ENCODE peak calls at places on chromosomes 11 and 22, in six cellular contexts. One of them, this sample, is unnamed.

GRCh38 chr11:117985953-117986887 is at the start of gene IL10RA:
- DNase-seq in cardiac muscle cell: peak
- DNase-seq in AG04450: no peak
- DNase-seq in heart left ventricle: peak
- DNase-seq in brain microvascular endothelial cell: peak
- DNase-seq in tibial nerve: peak
- DNase-seq in this sample: peak

GRCh38 chr11:101555366-101555765 is 28.4 kb downstream of the TRPC6 start:
- DNase-seq in brain microvascular endothelial cell: peak
- DNase-seq in AG04450: no peak
- DNase-seq in tibial nerve: no peak
- DNase-seq in cardiac muscle cell: no peak
- DNase-seq in heart left ventricle: no peak
- DNase-seq in this sample: no peak

GRCh38 chr11:73521621-73522020 is 76.3 kb downstream of the FAM168A start:
- DNase-seq in tibial nerve: no peak
- DNase-seq in AG04450: no peak
- DNase-seq in cardiac muscle cell: no peak
- DNase-seq in brain microvascular endothelial cell: peak
- DNase-seq in heart left ventricle: no peak
- DNase-seq in this sample: no peak

GRCh38 chr22:30602049-30602448 is 4.9 kb upstream of the TCN2 start:
- DNase-seq in brain microvascular endothelial cell: peak
- DNase-seq in cardiac muscle cell: peak
- DNase-seq in heart left ventricle: no peak
- DNase-seq in AG04450: no peak
- DNase-seq in tibial nerve: no peak
- DNase-seq in this sample: no peak

GRCh38 chr11:21908211-21908610 is 284.7 kb upstream of the ANO5 start:
- DNase-seq in brain microvascular endothelial cell: no peak
- DNase-seq in tibial nerve: no peak
- DNase-seq in heart left ventricle: no peak
- DNase-seq in cardiac muscle cell: no peak
- DNase-seq in AG04450: no peak
- DNase-seq in this sample: no peak

GRCh38 chr11:114291381-114291780 is 4.8 kb upstream of the NNMT start:
- DNase-seq in AG04450: peak
- DNase-seq in cardiac muscle cell: no peak
- DNase-seq in heart left ventricle: no peak
- DNase-seq in tibial nerve: no peak
- DNase-seq in brain microvascular endothelial cell: peak
- DNase-seq in this sample: no peak

GRCh38 chr11:20097319-20098221 is 62.7 kb downstream of the DBX1 start:
- DNase-seq in cardiac muscle cell: no peak
- DNase-seq in heart left ventricle: no peak
- DNase-seq in AG04450: no peak
- DNase-seq in brain microvascular endothelial cell: peak
- DNase-seq in tibial nerve: no peak
- DNase-seq in this sample: no peak

GRCh38 chr22:35437038-35437437 is 37.1 kb downstream of the MCM5 start:
- DNase-seq in cardiac muscle cell: no peak
- DNase-seq in tibial nerve: no peak
- DNase-seq in AG04450: no peak
- DNase-seq in brain microvascular endothelial cell: no peak
- DNase-seq in heart left ventricle: no peak
- DNase-seq in this sample: no peak

GRCh38 chr11:68009391-68010000 is 631 bp upstream of the ALDH3B1 start:
- DNase-seq in heart left ventricle: no peak
- DNase-seq in cardiac muscle cell: no peak
- DNase-seq in brain microvascular endothelial cell: peak
- DNase-seq in tibial nerve: no peak
- DNase-seq in AG04450: no peak
- DNase-seq in this sample: no peak

GRCh38 chr11:6377902-6378694 is 12.2 kb upstream of the SMPD1 start:
- DNase-seq in AG04450: no peak
- DNase-seq in heart left ventricle: no peak
- DNase-seq in brain microvascular endothelial cell: no peak
- DNase-seq in cardiac muscle cell: no peak
- DNase-seq in tibial nerve: no peak
- DNase-seq in this sample: no peak

GRCh38 chr11:116842909-116843308 is 5.5 kb upstream of the APOA1 start:
- DNase-seq in heart left ventricle: no peak
- DNase-seq in cardiac muscle cell: no peak
- DNase-seq in tibial nerve: no peak
- DNase-seq in AG04450: no peak
- DNase-seq in brain microvascular endothelial cell: no peak
- DNase-seq in this sample: no peak

GRCh38 chr11:67453816-67454732 is 1.1 kb upstream of the CABP4 start:
- DNase-seq in tibial nerve: no peak
- DNase-seq in brain microvascular endothelial cell: no peak
- DNase-seq in heart left ventricle: no peak
- DNase-seq in cardiac muscle cell: no peak
- DNase-seq in AG04450: no peak
- DNase-seq in this sample: no peak

GRCh38 chr11:61783717-61784505 is 8.5 kb downstream of the TMEM258 start:
- DNase-seq in brain microvascular endothelial cell: peak
- DNase-seq in heart left ventricle: no peak
- DNase-seq in AG04450: no peak
- DNase-seq in tibial nerve: no peak
- DNase-seq in cardiac muscle cell: no peak
- DNase-seq in this sample: no peak

GRCh38 chr11:34644669-34645406 is 23.9 kb downstream of the EHF start:
- DNase-seq in brain microvascular endothelial cell: peak
- DNase-seq in AG04450: peak
- DNase-seq in tibial nerve: no peak
- DNase-seq in cardiac muscle cell: no peak
- DNase-seq in heart left ventricle: no peak
- DNase-seq in this sample: no peak

GRCh38 chr22:28710112-28710888 is 30.7 kb upstream of the TTC28 start:
- DNase-seq in brain microvascular endothelial cell: peak
- DNase-seq in heart left ventricle: no peak
- DNase-seq in tibial nerve: no peak
- DNase-seq in AG04450: peak
- DNase-seq in cardiac muscle cell: no peak
- DNase-seq in this sample: no peak

GRCh38 chr11:119340335-119341221 is at the start of gene C1QTNF5:
- DNase-seq in cardiac muscle cell: peak
- DNase-seq in brain microvascular endothelial cell: no peak
- DNase-seq in AG04450: no peak
- DNase-seq in heart left ventricle: peak
- DNase-seq in tibial nerve: peak
- DNase-seq in this sample: no peak

GRCh38 chr11:75301131-75301530 is 50.3 kb downstream of the ARRB1 start:
- DNase-seq in cardiac muscle cell: no peak
- DNase-seq in brain microvascular endothelial cell: no peak
- DNase-seq in AG04450: no peak
- DNase-seq in heart left ventricle: no peak
- DNase-seq in tibial nerve: no peak
- DNase-seq in this sample: no peak

GRCh38 chr11:105706025-105706530 is 96.2 kb downstream of the GRIA4 start:
- DNase-seq in heart left ventricle: no peak
- DNase-seq in tibial nerve: no peak
- DNase-seq in cardiac muscle cell: no peak
- DNase-seq in AG04450: no peak
- DNase-seq in brain microvascular endothelial cell: no peak
- DNase-seq in this sample: no peak

GRCh38 chr11:77086521-77087472 is 15.8 kb upstream of the OMP start:
- DNase-seq in brain microvascular endothelial cell: no peak
- DNase-seq in AG04450: no peak
- DNase-seq in heart left ventricle: peak
- DNase-seq in tibial nerve: no peak
- DNase-seq in cardiac muscle cell: no peak
- DNase-seq in this sample: no peak

GRCh38 chr11:3796796-3797328 is 492 bp downstream of the NUP98 start:
- DNase-seq in brain microvascular endothelial cell: no peak
- DNase-seq in cardiac muscle cell: peak
- DNase-seq in AG04450: no peak
- DNase-seq in heart left ventricle: no peak
- DNase-seq in tibial nerve: no peak
- DNase-seq in this sample: no peak

GRCh38 chr11:81870066-81870412 is 863.6 kb downstream of the FAM181B start:
- DNase-seq in brain microvascular endothelial cell: no peak
- DNase-seq in AG04450: no peak
- DNase-seq in tibial nerve: no peak
- DNase-seq in heart left ventricle: no peak
- DNase-seq in cardiac muscle cell: no peak
- DNase-seq in this sample: no peak

GRCh38 chr11:40924915-40925314 is 534.5 kb downstream of the LRRC4C start:
- DNase-seq in tibial nerve: no peak
- DNase-seq in brain microvascular endothelial cell: no peak
- DNase-seq in AG04450: no peak
- DNase-seq in cardiac muscle cell: no peak
- DNase-seq in heart left ventricle: no peak
- DNase-seq in this sample: no peak

GRCh38 chr22:38951734-38952133 is 5.7 kb upstream of the APOBEC3A start:
- DNase-seq in brain microvascular endothelial cell: no peak
- DNase-seq in heart left ventricle: no peak
- DNase-seq in cardiac muscle cell: no peak
- DNase-seq in tibial nerve: no peak
- DNase-seq in AG04450: no peak
- DNase-seq in this sample: no peak

GRCh38 chr11:10916674-10917073 is 58.8 kb upstream of the ZBED5 start:
- DNase-seq in AG04450: no peak
- DNase-seq in brain microvascular endothelial cell: peak
- DNase-seq in tibial nerve: no peak
- DNase-seq in heart left ventricle: no peak
- DNase-seq in cardiac muscle cell: no peak
- DNase-seq in this sample: no peak

GRCh38 chr11:83019888-83020579 is 51.7 kb downstream of the RAB30 start:
- DNase-seq in brain microvascular endothelial cell: no peak
- DNase-seq in tibial nerve: no peak
- DNase-seq in AG04450: no peak
- DNase-seq in heart left ventricle: peak
- DNase-seq in cardiac muscle cell: no peak
- DNase-seq in this sample: peak

GRCh38 chr11:119409731-119410130 is 13.2 kb downstream of the THY1 start:
- DNase-seq in brain microvascular endothelial cell: no peak
- DNase-seq in tibial nerve: no peak
- DNase-seq in heart left ventricle: no peak
- DNase-seq in cardiac muscle cell: no peak
- DNase-seq in AG04450: no peak
- DNase-seq in this sample: no peak

GRCh38 chr11:130055637-130056036 is 14.1 kb upstream of the APLP2 start:
- DNase-seq in AG04450: no peak
- DNase-seq in brain microvascular endothelial cell: no peak
- DNase-seq in tibial nerve: no peak
- DNase-seq in heart left ventricle: no peak
- DNase-seq in cardiac muscle cell: no peak
- DNase-seq in this sample: no peak

DNA sequence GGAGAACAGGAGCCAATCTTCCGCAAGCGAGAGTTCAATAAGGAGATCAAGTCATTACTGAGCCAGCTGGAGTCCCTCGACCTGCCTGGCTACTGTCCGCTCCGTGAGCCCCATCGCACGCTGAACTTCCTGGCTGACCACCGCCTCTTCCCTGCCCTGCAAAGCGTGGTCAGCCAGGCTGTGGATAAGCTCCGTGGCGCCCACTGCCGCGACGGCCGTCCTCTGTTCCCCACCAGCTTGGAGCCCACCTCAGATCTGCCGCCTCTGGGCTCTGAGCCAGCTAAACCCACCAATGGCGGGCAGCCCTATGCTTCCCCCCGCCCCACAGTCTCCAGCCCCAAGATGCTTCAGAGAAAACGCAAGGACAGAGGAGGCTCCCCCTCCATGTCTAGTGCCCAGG is 2.3 kb downstream of the CCDC116 start:
- DNase-seq in brain microvascular endothelial cell: no peak
- DNase-seq in heart left ventricle: no peak
- DNase-seq in cardiac muscle cell: no peak
- DNase-seq in AG04450: no peak
- DNase-seq in tibial nerve: no peak
- DNase-seq in this sample: no peak
- TF ChIP-seq CTCF in brain microvascular endothelial cell: no peak
- TF ChIP-seq CTCF in heart left ventricle: no peak
- TF ChIP-seq CTCF in cardiac muscle cell: no peak
- TF ChIP-seq CTCF in AG04450: no peak
- TF ChIP-seq CTCF in tibial nerve: no peak
- TF ChIP-seq CTCF in this sample: no peak

DNA sequence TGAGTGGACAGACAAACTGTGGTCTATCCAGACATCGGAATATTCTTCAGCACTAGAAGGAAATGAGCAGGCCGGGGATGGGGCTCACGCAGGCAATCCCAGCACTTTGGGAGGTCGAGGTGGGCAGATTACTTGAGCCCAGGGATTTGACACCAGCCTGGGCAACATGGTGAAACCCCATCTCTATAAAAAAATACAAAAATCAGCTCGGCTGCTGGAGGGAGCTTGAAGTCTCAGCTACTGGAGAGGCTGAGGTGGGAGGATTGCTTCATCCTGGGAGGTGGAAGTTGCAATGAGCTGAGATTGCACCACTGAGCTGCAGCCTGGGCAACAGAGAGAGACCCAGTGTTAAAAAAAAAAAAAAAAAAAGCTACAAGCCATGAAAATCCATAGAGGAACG is 8.0 kb upstream of the CTSD start:
- DNase-seq in cardiac muscle cell: no peak
- DNase-seq in heart left ventricle: no peak
- DNase-seq in brain microvascular endothelial cell: peak
- DNase-seq in tibial nerve: no peak
- DNase-seq in AG04450: no peak
- DNase-seq in this sample: peak
- H3K27ac ChIP-seq in cardiac muscle cell: no peak
- H3K27ac ChIP-seq in heart left ventricle: no peak
- H3K27ac ChIP-seq in brain microvascular endothelial cell: peak
- H3K27ac ChIP-seq in tibial nerve: peak
- H3K27ac ChIP-seq in AG04450: peak
- H3K27ac ChIP-seq in this sample: peak

DNA sequence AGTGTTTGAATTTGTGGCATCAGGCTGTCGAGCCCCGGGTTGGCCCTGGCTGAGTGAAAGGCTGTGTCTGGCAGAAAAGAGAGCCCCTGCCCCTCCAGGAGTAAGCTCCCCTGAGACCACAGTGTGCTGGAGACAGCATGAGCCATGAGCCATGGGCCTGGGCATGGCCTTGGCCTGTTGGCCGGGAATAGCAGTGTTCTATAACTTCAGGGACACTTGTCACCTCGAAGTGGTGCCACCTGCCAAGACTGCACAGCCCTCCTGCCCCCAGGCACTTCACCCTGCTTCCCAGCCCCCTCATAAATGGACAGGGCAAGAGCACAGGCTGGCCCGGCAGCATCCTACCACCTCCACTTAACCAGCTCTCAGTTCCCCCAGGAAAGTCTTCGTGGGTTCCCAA is 20.7 kb upstream of the SUSD2 start:
- DNase-seq in brain microvascular endothelial cell: no peak
- DNase-seq in tibial nerve: no peak
- DNase-seq in heart left ventricle: no peak
- DNase-seq in cardiac muscle cell: no peak
- DNase-seq in AG04450: no peak
- DNase-seq in this sample: no peak
- H3K4me3 ChIP-seq in brain microvascular endothelial cell: no peak
- H3K4me3 ChIP-seq in tibial nerve: no peak
- H3K4me3 ChIP-seq in heart left ventricle: no peak
- H3K4me3 ChIP-seq in cardiac muscle cell: no peak
- H3K4me3 ChIP-seq in AG04450: no peak
- H3K4me3 ChIP-seq in this sample: no peak

DNA sequence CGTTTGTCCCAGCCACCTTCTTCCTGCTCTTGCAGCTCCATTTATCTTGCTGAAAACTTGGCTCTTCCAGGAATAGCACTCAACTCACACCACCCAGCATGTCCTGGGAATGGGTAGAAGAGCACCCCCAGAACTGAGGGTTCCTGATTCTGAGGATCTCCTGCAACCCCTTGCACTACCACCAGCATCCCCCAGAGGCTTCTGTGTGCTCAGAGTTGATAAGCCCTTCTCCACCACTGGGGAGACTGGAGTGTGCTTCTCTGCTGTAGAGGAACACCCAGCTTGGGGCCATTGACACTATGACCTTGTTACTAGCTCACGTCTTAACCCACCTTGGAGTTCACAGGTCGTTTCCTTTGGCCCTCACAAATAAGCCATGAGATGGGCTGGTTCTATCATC is 121.0 kb downstream of the GRIK4 start:
- DNase-seq in AG04450: no peak
- DNase-seq in heart left ventricle: no peak
- DNase-seq in brain microvascular endothelial cell: no peak
- DNase-seq in cardiac muscle cell: no peak
- DNase-seq in tibial nerve: no peak
- DNase-seq in this sample: no peak
- TF ChIP-seq CTCF in AG04450: peak
- TF ChIP-seq CTCF in heart left ventricle: no peak
- TF ChIP-seq CTCF in brain microvascular endothelial cell: peak
- TF ChIP-seq CTCF in cardiac muscle cell: peak
- TF ChIP-seq CTCF in tibial nerve: no peak
- TF ChIP-seq CTCF in this sample: no peak